ENCODE peak calls at places on chromosome 2, in five cellular contexts. K is activated CD4-positive, alpha-beta T cell treated with anti-CD3 and anti-CD28 coated beads for 48 hours; C is HFFc6; F is NCI-H1092; D is effector memory CD8-positive, alpha-beta T cell. S is an unnamed sample.
A peak's percentile ranks its signal among the peaks of the same experiment; 100 is the strongest.

GRCh38 chr2:70085711-70086277 is 1.5 kb upstream of the PCBP1 start:
- DNase-seq in K (no peak), C (no peak), F (no peak), D (no peak), S (no peak)

GRCh38 chr2:226835420-226835795 is 446 bp upstream of the RHBDD1 start:
- DNase-seq in K (no peak), C (no peak), F (peak; percentile 25), D (no peak), S (no peak)

GRCh38 chr2:163155279-163155883 is 316.8 kb upstream of the KCNH7 start:
- DNase-seq in K (no peak), C (peak; percentile 34), F (no peak), D (no peak), S (no peak)

GRCh38 chr2:159549234-159549633 is 67.1 kb downstream of the BAZ2B start:
- DNase-seq in K (no peak), C (peak; percentile 1), F (no peak), D (no peak), S (no peak)

GRCh38 chr2:65265090-65266045 is 37.7 kb downstream of the ACTR2 start:
- DNase-seq in K (no peak), C (peak; percentile 74), F (no peak), D (peak; percentile 11), S (peak; percentile 10)

GRCh38 chr2:236176417-236176816 is 8.2 kb upstream of the GBX2 start:
- DNase-seq in K (no peak), C (no peak), F (no peak), D (no peak), S (no peak)

GRCh38 chr2:213958086-213958485 is 452.8 kb upstream of the VWC2L start:
- DNase-seq in K (no peak), C (no peak), F (no peak), D (no peak), S (no peak)

GRCh38 chr2:86372641-86373502 is 35.4 kb upstream of the REEP1 start:
- DNase-seq in K (no peak), C (peak; percentile 33), F (no peak), D (no peak), S (no peak)

GRCh38 chr2:26011990-26012856 is 21.7 kb upstream of the RAB10 start:
- DNase-seq in K (no peak), C (peak; percentile 63), F (no peak), D (no peak), S (no peak)

S was measured in GDM1.